ENCODE peak calls at places on chromosomes 13 and 19, in six cellular contexts. Y is neuronal stem cell; H is activated naive CD4-positive, alpha-beta T cell treated with anti-CD3 and anti-CD28 coated beads, Interleukin-2, amount 10 ng/mL, durations not matched to agents 7 days and 5 days; S is NCI-H1436 treated with DMSO at 0.1 percent for 48 hours; T is posterior vena cava; B is left ventricle myocardium inferior. A is an unnamed sample.

GRCh38 chr19:48635966-48636858 is 967 bp downstream of the DBP start:
- DNase-seq in H (peak), B (no peak), T (peak), Y (no peak), S (no peak), A (no peak)

GRCh38 chr13:113178896-113179167 is 20.4 kb downstream of the PROZ start:
- DNase-seq in B (no peak), Y (no peak), H (no peak), T (no peak), S (no peak), A (no peak)

GRCh38 chr13:51453308-51453958 is 597 bp upstream of the INTS6 start:
- DNase-seq in H (peak), Y (no peak), B (peak), S (no peak), T (peak), A (no peak)

GRCh38 chr19:15454371-15454800 is 4.6 kb upstream of the WIZ start:
- DNase-seq in H (no peak), T (peak), Y (no peak), S (no peak), B (no peak), A (no peak)

GRCh38 chr13:98866882-98867281 is 111.0 kb downstream of the DOCK9 start:
- DNase-seq in S (no peak), H (no peak), B (no peak), T (no peak), Y (no peak), A (no peak)

GRCh38 chr19:38846097-38846496 is 3.7 kb downstream of the HNRNPL start:
- DNase-seq in H (no peak), S (no peak), T (no peak), Y (no peak), B (no peak), A (no peak)

GRCh38 chr19:45960595-45961235 is 12.9 kb downstream of the NOVA2 start:
- DNase-seq in B (no peak), T (no peak), H (no peak), Y (no peak), S (no peak), A (no peak)

GRCh38 chr19:9914315-9915207 is 21.8 kb downstream of the OLFM2 start:
- DNase-seq in S (peak), Y (peak), T (peak), B (peak), H (peak), A (peak)

GRCh38 chr13:35255241-35255640 is 221.2 kb downstream of the MAB21L1 start:
- DNase-seq in T (no peak), H (no peak), S (no peak), Y (no peak), B (no peak), A (no peak)

GRCh38 chr19:38012944-38013343 is 105.9 kb downstream of the SIPA1L3 start:
- DNase-seq in B (no peak), S (no peak), Y (no peak), H (no peak), T (no peak), A (no peak)

A was measured in fibroblast of the conjunctiva.